ENCODE peak calls at places on chromosome 1, in nine cellular contexts. M, S, J, Y, D, Z, O, L and R are unnamed samples.

GRCh38 chr1:58412071-58412580 is 134.4 kb downstream of the OMA1 start:
- DNase-seq in M (no peak), S (peak; percentile 50), J (peak; percentile 17), Y (peak; percentile 82), D (no peak), Z (no peak), O (no peak), L (no peak), R (no peak)

GRCh38 chr1:66623812-66624211 is 89.9 kb downstream of the SGIP1 start:
- DNase-seq in M (no peak), S (peak; percentile 81), J (no peak), Y (peak; percentile 89), D (no peak), Z (no peak), O (no peak), L (no peak), R (no peak)

GRCh38 chr1:235067396-235068154 is 61.1 kb downstream of the TOMM20 start:
- DNase-seq in M (peak; percentile 87), S (peak; percentile 98), J (peak; percentile 100), Y (peak; percentile 100), D (peak; percentile 69), Z (no peak), O (peak; percentile 90), L (peak; percentile 52), R (peak; percentile 95)

GRCh38 chr1:2047749-2048729 is 2.2 kb upstream of the PRKCZ start:
- DNase-seq in M (no peak), S (no peak), J (no peak), Y (no peak), D (no peak), Z (no peak), O (no peak), L (no peak), R (no peak)

GRCh38 chr1:5740865-5741860 is 251.1 kb downstream of the NPHP4 start:
- DNase-seq in M (peak; percentile 35), S (no peak), J (no peak), Y (no peak), D (no peak), Z (no peak), O (no peak), L (peak; percentile 6), R (no peak)

GRCh38 chr1:4637616-4638346 is 16.6 kb upstream of the AJAP1 start:
- DNase-seq in M (no peak), S (no peak), J (no peak), Y (no peak), D (no peak), Z (no peak), O (no peak), L (no peak), R (no peak)

GRCh38 chr1:3597599-3597964 is 13.7 kb downstream of the MEGF6 start:
- DNase-seq in M (no peak), S (no peak), J (no peak), Y (no peak), D (no peak), Z (no peak), O (no peak), L (no peak), R (no peak)

GRCh38 chr1:55007626-55008025 is 8.9 kb downstream of the BSND start:
- DNase-seq in M (no peak), S (peak; percentile 42), J (peak; percentile 10), Y (peak; percentile 82), D (no peak), Z (no peak), O (no peak), L (no peak), R (no peak)

GRCh38 chr1:206117151-206117948 is at the start of gene AVPR1B:
- DNase-seq in M (peak; percentile 71), S (no peak), J (no peak), Y (peak; percentile 45), D (peak; percentile 40), Z (peak; percentile 75), O (peak; percentile 53), L (no peak), R (no peak)

GRCh38 chr1:167057297-167057688 is 32.9 kb downstream of the GPA33 start:
- DNase-seq in M (no peak), S (no peak), J (peak; percentile 67), Y (peak; percentile 43), D (no peak), Z (peak; percentile 82), O (no peak), L (no peak), R (no peak)

GRCh38 chr1:183885142-183885735 is 80.3 kb downstream of the RGL1 start:
- DNase-seq in M (no peak), S (no peak), J (no peak), Y (peak; percentile 39), D (no peak), Z (no peak), O (no peak), L (no peak), R (no peak)

DNA sequence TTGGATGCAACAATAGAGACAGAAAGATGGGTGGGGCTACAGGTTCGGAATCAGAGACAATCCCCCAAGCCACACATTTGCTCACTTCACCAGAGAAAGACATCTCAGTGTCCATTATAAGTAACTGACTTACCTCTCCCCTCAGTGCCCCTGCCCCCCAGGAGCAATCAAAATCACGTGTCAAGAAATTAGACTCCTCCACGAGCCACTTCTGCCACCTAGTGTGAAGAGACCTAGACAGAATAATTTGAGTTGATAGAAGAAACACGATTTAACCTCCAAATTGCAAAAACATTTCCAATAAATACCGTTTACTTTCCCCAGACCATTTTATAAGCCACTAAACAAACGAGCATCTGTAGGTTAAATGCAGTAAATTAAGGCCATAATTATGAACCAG is 123.2 kb downstream of the SLC30A10 start:
- DNase-seq in M (no peak), S (no peak), J (no peak), Y (no peak), D (no peak), Z (no peak), O (no peak), L (no peak), R (no peak)
- TF ChIP-seq CTCF in M (no peak), S (no peak), J (peak; percentile 31), Y (no peak), D (no peak), Z (no peak), O (no peak), L (no peak), R (peak; percentile 22)

GRCh38 chr1:24783713-24784112 is 38.5 kb downstream of the CLIC4 start:
- DNase-seq in M (no peak), S (no peak), J (no peak), Y (no peak), D (no peak), Z (no peak), O (no peak), L (no peak), R (no peak)

GRCh38 chr1:24778141-24778540 is 32.9 kb downstream of the CLIC4 start:
- DNase-seq in M (no peak), S (no peak), J (no peak), Y (no peak), D (no peak), Z (no peak), O (no peak), L (no peak), R (no peak)

GRCh38 chr1:24782689-24783088 is 37.4 kb downstream of the CLIC4 start:
- DNase-seq in M (no peak), S (no peak), J (no peak), Y (no peak), D (no peak), Z (no peak), O (no peak), L (no peak), R (no peak)

GRCh38 chr1:24776821-24777220 is 31.6 kb downstream of the CLIC4 start:
- DNase-seq in M (no peak), S (no peak), J (no peak), Y (no peak), D (no peak), Z (peak; percentile 9), O (no peak), L (no peak), R (no peak)

DNA sequence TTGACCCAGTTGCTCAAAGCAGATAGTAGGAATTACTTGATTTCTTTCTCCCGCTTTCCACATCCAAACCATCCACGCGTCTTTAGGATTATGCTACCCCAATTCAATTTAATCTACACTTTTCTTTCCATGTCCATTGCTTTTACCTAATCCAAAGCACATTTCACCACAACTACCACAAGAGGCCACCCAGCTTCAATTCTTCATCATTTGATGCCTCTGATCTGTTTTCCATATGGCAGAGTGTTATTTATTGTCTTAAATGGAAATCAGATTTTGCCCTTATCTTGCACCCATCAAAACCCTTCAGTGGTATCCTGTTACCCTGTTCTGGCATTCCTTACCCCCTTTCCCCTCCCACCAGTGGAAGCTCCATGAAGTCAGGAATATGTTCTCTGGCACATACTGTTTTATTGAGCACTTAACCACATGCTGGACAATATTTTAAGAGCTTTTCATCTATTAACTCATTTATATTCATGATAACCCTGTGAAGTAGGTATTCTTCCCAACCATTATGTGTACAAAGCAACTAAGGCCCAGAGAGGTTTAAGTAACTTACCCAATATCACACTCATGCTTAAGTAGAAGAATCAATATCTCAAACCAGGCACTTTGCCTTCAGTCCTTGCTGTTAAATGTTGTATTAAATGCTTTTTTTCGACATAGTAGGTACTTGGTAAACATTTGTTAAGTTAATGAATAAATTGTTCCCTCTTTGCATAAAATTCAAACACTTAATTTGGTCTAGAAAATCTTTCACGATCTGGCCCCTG is 34.6 kb downstream of the CLIC4 start:
- DNase-seq in M (no peak), S (no peak), J (no peak), Y (no peak), D (no peak), Z (no peak), O (no peak), L (no peak), R (no peak)
- TF ChIP-seq CTCF in M (peak; percentile 8), S (no peak), J (no peak), Y (peak; percentile 21), D (no peak), Z (no peak), O (no peak), L (no peak), R (no peak)

GRCh38 chr1:212110617-212111016 is 75.1 kb downstream of the DTL start:
- DNase-seq in M (no peak), S (no peak), J (no peak), Y (peak; percentile 47), D (no peak), Z (no peak), O (no peak), L (no peak), R (no peak)
- TF ChIP-seq CTCF in M (no peak), S (peak; percentile 14), J (no peak), Y (peak; percentile 38), D (no peak), Z (no peak), O (no peak), L (no peak), R (peak; percentile 15)

GRCh38 chr1:81118550-81118949 is 682.2 kb upstream of the ADGRL2 start:
- DNase-seq in M (no peak), S (no peak), J (no peak), Y (peak; percentile 40), D (no peak), Z (no peak), O (no peak), L (no peak), R (no peak)

GRCh38 chr1:81113688-81114087 is 687.0 kb upstream of the ADGRL2 start:
- DNase-seq in M (no peak), S (peak; percentile 28), J (no peak), Y (peak; percentile 73), D (no peak), Z (no peak), O (no peak), L (no peak), R (no peak)

GRCh38 chr1:81111818-81112217 is 688.9 kb upstream of the ADGRL2 start:
- DNase-seq in M (no peak), S (peak; percentile 11), J (peak; percentile 21), Y (peak; percentile 63), D (no peak), Z (no peak), O (no peak), L (no peak), R (no peak)

GRCh38 chr1:81115422-81115821 is 685.3 kb upstream of the ADGRL2 start:
- DNase-seq in M (no peak), S (no peak), J (no peak), Y (no peak), D (no peak), Z (no peak), O (no peak), L (no peak), R (no peak)

GRCh38 chr1:81114191-81114590 is 686.5 kb upstream of the ADGRL2 start:
- DNase-seq in M (no peak), S (no peak), J (no peak), Y (no peak), D (no peak), Z (no peak), O (no peak), L (no peak), R (no peak)
- TF ChIP-seq CTCF in M (no peak), S (no peak), J (no peak), Y (no peak), D (no peak), Z (peak; percentile 38), O (no peak), L (no peak), R (no peak)